ENCODE peak calls at places on chromosome 1, in six cellular contexts. One of them, this sample, is unnamed.

GRCh38 chr1:245016700-245017099 is 138.1 kb upstream of the KIF26B start:
- DNase-seq in mesothelial cell of epicardium: no peak
- DNase-seq in endothelial cell: no peak
- DNase-seq in lower lobe of right lung: no peak
- DNase-seq in neural crest cell: no peak
- DNase-seq in omental fat pad: no peak
- DNase-seq in this sample: no peak

GRCh38 chr1:225886159-225887029 is 2.6 kb downstream of the LEFTY1 start:
- DNase-seq in omental fat pad: no peak
- DNase-seq in neural crest cell: no peak
- DNase-seq in endothelial cell: no peak
- DNase-seq in lower lobe of right lung: peak
- DNase-seq in mesothelial cell of epicardium: no peak
- DNase-seq in this sample: no peak

GRCh38 chr1:17438176-17438976 is 1.1 kb downstream of the RCC2 start:
- DNase-seq in omental fat pad: peak
- DNase-seq in endothelial cell: peak
- DNase-seq in neural crest cell: peak
- DNase-seq in lower lobe of right lung: peak
- DNase-seq in mesothelial cell of epicardium: peak
- DNase-seq in this sample: no peak

GRCh38 chr1:70707214-70707613 is 296.1 kb downstream of the CTH start:
- DNase-seq in neural crest cell: no peak
- DNase-seq in mesothelial cell of epicardium: no peak
- DNase-seq in endothelial cell: no peak
- DNase-seq in omental fat pad: no peak
- DNase-seq in lower lobe of right lung: no peak
- DNase-seq in this sample: no peak

GRCh38 chr1:160801836-160802580 is 6.0 kb downstream of the LY9 start:
- DNase-seq in lower lobe of right lung: no peak
- DNase-seq in neural crest cell: no peak
- DNase-seq in omental fat pad: no peak
- DNase-seq in endothelial cell: no peak
- DNase-seq in mesothelial cell of epicardium: no peak
- DNase-seq in this sample: no peak

GRCh38 chr1:6235302-6235680 is 473 bp downstream of the ICMT start:
- DNase-seq in neural crest cell: no peak
- DNase-seq in omental fat pad: no peak
- DNase-seq in mesothelial cell of epicardium: no peak
- DNase-seq in lower lobe of right lung: no peak
- DNase-seq in endothelial cell: no peak
- DNase-seq in this sample: no peak

GRCh38 chr1:236176337-236177336 is 34.3 kb downstream of the GPR137B start:
- DNase-seq in omental fat pad: no peak
- DNase-seq in neural crest cell: no peak
- DNase-seq in mesothelial cell of epicardium: no peak
- DNase-seq in lower lobe of right lung: no peak
- DNase-seq in endothelial cell: no peak
- DNase-seq in this sample: no peak

GRCh38 chr1:223712856-223713494 is 636 bp downstream of the CAPN2 start:
- DNase-seq in endothelial cell: peak
- DNase-seq in mesothelial cell of epicardium: no peak
- DNase-seq in omental fat pad: no peak
- DNase-seq in neural crest cell: no peak
- DNase-seq in lower lobe of right lung: peak
- DNase-seq in this sample: no peak

GRCh38 chr1:226628624-226629155 is 80.1 kb downstream of the STUM start:
- DNase-seq in neural crest cell: no peak
- DNase-seq in endothelial cell: no peak
- DNase-seq in mesothelial cell of epicardium: no peak
- DNase-seq in omental fat pad: no peak
- DNase-seq in lower lobe of right lung: peak
- DNase-seq in this sample: no peak

GRCh38 chr1:212161231-212161781 is 123.9 kb upstream of the PPP2R5A start:
- DNase-seq in lower lobe of right lung: no peak
- DNase-seq in mesothelial cell of epicardium: no peak
- DNase-seq in endothelial cell: no peak
- DNase-seq in omental fat pad: no peak
- DNase-seq in neural crest cell: no peak
- DNase-seq in this sample: peak

GRCh38 chr1:156658945-156659574 is 17.1 kb downstream of the BCAN start:
- DNase-seq in omental fat pad: no peak
- DNase-seq in mesothelial cell of epicardium: no peak
- DNase-seq in lower lobe of right lung: no peak
- DNase-seq in endothelial cell: no peak
- DNase-seq in neural crest cell: no peak
- DNase-seq in this sample: no peak

GRCh38 chr1:156659994-156660751 is 17.0 kb downstream of the NES start:
- DNase-seq in lower lobe of right lung: peak
- DNase-seq in endothelial cell: peak
- DNase-seq in omental fat pad: peak
- DNase-seq in mesothelial cell of epicardium: peak
- DNase-seq in neural crest cell: peak
- DNase-seq in this sample: peak

GRCh38 chr1:156660752-156661112 is 16.5 kb downstream of the NES start:
- DNase-seq in neural crest cell: no peak
- DNase-seq in mesothelial cell of epicardium: no peak
- DNase-seq in lower lobe of right lung: no peak
- DNase-seq in endothelial cell: no peak
- DNase-seq in omental fat pad: no peak
- DNase-seq in this sample: no peak

GRCh38 chr1:156658496-156658895 is 16.6 kb downstream of the BCAN start:
- DNase-seq in mesothelial cell of epicardium: no peak
- DNase-seq in omental fat pad: no peak
- DNase-seq in endothelial cell: no peak
- DNase-seq in lower lobe of right lung: no peak
- DNase-seq in neural crest cell: no peak
- DNase-seq in this sample: no peak

GRCh38 chr1:156659672-156659993 is 17.6 kb downstream of the NES start:
- DNase-seq in neural crest cell: no peak
- DNase-seq in mesothelial cell of epicardium: no peak
- DNase-seq in endothelial cell: no peak
- DNase-seq in lower lobe of right lung: no peak
- DNase-seq in omental fat pad: no peak
- DNase-seq in this sample: no peak
- TF ChIP-seq CTCF in neural crest cell: no peak
- TF ChIP-seq CTCF in mesothelial cell of epicardium: no peak
- TF ChIP-seq CTCF in endothelial cell: no peak
- TF ChIP-seq CTCF in lower lobe of right lung: no peak
- TF ChIP-seq CTCF in omental fat pad: no peak
- TF ChIP-seq CTCF in this sample: no peak

GRCh38 chr1:117815105-117815812 is 114.2 kb downstream of the GDAP2 start:
- DNase-seq in endothelial cell: no peak
- DNase-seq in neural crest cell: no peak
- DNase-seq in lower lobe of right lung: no peak
- DNase-seq in mesothelial cell of epicardium: no peak
- DNase-seq in omental fat pad: no peak
- DNase-seq in this sample: peak

GRCh38 chr1:117817629-117818028 is 111.8 kb downstream of the GDAP2 start:
- DNase-seq in neural crest cell: no peak
- DNase-seq in mesothelial cell of epicardium: no peak
- DNase-seq in lower lobe of right lung: no peak
- DNase-seq in omental fat pad: no peak
- DNase-seq in endothelial cell: no peak
- DNase-seq in this sample: no peak

GRCh38 chr1:117818456-117818855 is 111.0 kb downstream of the GDAP2 start:
- DNase-seq in endothelial cell: no peak
- DNase-seq in mesothelial cell of epicardium: no peak
- DNase-seq in lower lobe of right lung: no peak
- DNase-seq in neural crest cell: no peak
- DNase-seq in omental fat pad: no peak
- DNase-seq in this sample: no peak

GRCh38 chr1:117812868-117813511 is 116.4 kb downstream of the GDAP2 start:
- DNase-seq in endothelial cell: no peak
- DNase-seq in neural crest cell: no peak
- DNase-seq in lower lobe of right lung: no peak
- DNase-seq in mesothelial cell of epicardium: no peak
- DNase-seq in omental fat pad: no peak
- DNase-seq in this sample: peak

GRCh38 chr1:117815926-117816325 is 113.5 kb downstream of the GDAP2 start:
- DNase-seq in mesothelial cell of epicardium: no peak
- DNase-seq in omental fat pad: no peak
- DNase-seq in neural crest cell: no peak
- DNase-seq in endothelial cell: no peak
- DNase-seq in lower lobe of right lung: no peak
- DNase-seq in this sample: no peak
- TF ChIP-seq CTCF in mesothelial cell of epicardium: no peak
- TF ChIP-seq CTCF in omental fat pad: no peak
- TF ChIP-seq CTCF in neural crest cell: peak
- TF ChIP-seq CTCF in endothelial cell: no peak
- TF ChIP-seq CTCF in lower lobe of right lung: no peak
- TF ChIP-seq CTCF in this sample: no peak

GRCh38 chr1:78061825-78062523 is 16.2 kb downstream of the GIPC2 start:
- DNase-seq in mesothelial cell of epicardium: no peak
- DNase-seq in neural crest cell: no peak
- DNase-seq in lower lobe of right lung: no peak
- DNase-seq in omental fat pad: no peak
- DNase-seq in endothelial cell: no peak
- DNase-seq in this sample: peak

GRCh38 chr1:78055565-78056132 is 9.9 kb downstream of the GIPC2 start:
- DNase-seq in omental fat pad: no peak
- DNase-seq in lower lobe of right lung: no peak
- DNase-seq in mesothelial cell of epicardium: no peak
- DNase-seq in neural crest cell: no peak
- DNase-seq in endothelial cell: no peak
- DNase-seq in this sample: no peak

DNA sequence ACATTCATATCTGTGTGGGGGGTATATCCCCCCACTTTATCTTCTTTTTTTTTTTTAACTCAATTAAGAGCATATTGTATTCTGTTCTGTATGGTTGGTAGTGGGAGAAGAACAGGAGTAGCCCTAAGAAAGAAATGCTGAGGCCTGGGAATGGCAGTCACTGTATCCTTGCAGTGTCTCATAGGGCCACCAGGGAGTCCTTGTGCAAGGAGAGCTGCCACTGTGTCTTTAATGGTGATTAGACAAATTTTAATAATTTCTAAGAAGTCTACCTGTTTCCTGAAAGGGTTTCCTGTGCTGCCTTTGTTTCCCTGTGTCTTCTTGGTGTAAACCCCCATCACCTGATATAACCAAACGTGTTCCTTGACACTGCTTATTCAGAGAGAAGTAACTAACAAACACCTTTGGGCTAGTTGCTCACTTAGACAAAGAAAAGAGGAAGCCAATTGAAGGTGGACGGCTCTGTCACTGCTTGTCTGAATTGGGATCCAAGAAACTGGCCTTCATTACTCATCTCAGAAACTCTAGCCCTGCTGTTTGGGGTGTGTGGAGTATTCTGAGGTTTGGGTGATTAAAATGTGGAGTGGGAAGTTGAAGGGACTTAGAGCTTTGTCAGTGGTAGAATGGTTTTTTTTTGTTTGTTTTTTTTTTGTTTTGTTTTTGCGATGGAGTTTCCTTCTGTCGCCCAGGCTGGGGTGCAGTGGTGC is 15.2 kb downstream of the GIPC2 start:
- DNase-seq in omental fat pad: no peak
- DNase-seq in lower lobe of right lung: no peak
- DNase-seq in mesothelial cell of epicardium: no peak
- DNase-seq in neural crest cell: no peak
- DNase-seq in endothelial cell: no peak
- DNase-seq in this sample: no peak
- TF ChIP-seq CTCF in omental fat pad: no peak
- TF ChIP-seq CTCF in lower lobe of right lung: no peak
- TF ChIP-seq CTCF in mesothelial cell of epicardium: no peak
- TF ChIP-seq CTCF in neural crest cell: peak
- TF ChIP-seq CTCF in endothelial cell: peak
- TF ChIP-seq CTCF in this sample: no peak

DNA sequence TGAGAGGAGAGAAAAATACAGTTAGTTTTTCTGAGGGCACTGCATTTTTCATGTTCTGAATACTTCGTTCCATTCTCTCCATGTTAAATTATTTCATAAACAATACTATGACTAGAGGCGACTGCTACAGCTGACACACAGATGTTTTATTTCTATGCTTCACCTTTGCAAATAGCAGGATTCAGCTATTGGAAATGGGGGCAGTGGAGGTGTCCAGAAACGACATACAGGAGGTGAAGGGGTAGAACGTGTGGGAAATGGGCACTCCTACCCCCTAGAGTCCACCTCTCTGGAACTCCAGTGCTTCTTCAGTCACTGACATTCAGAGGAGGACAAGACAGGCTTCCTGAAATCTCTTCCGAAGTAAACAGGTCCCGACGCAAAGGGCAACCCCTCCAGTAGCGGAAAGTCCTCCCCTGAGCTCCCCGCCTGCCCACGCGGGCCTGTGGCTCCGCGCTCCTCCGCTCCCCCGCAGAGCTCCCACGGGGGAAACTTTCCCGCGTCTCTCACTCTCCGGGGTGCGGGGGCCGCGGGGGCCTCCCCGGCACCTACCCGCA is 481 bp downstream of the DPYD start:
- DNase-seq in lower lobe of right lung: no peak
- DNase-seq in omental fat pad: no peak
- DNase-seq in endothelial cell: no peak
- DNase-seq in neural crest cell: no peak
- DNase-seq in mesothelial cell of epicardium: no peak
- DNase-seq in this sample: peak
- TF ChIP-seq CTCF in lower lobe of right lung: no peak
- TF ChIP-seq CTCF in omental fat pad: no peak
- TF ChIP-seq CTCF in endothelial cell: no peak
- TF ChIP-seq CTCF in neural crest cell: no peak
- TF ChIP-seq CTCF in mesothelial cell of epicardium: no peak
- TF ChIP-seq CTCF in this sample: no peak

GRCh38 chr1:156602557-156602993 is 1.3 kb upstream of the GPATCH4 start:
- DNase-seq in mesothelial cell of epicardium: no peak
- DNase-seq in endothelial cell: no peak
- DNase-seq in neural crest cell: no peak
- DNase-seq in lower lobe of right lung: no peak
- DNase-seq in omental fat pad: no peak
- DNase-seq in this sample: no peak
- TF ChIP-seq CTCF in mesothelial cell of epicardium: no peak
- TF ChIP-seq CTCF in endothelial cell: peak
- TF ChIP-seq CTCF in neural crest cell: peak
- TF ChIP-seq CTCF in lower lobe of right lung: peak
- TF ChIP-seq CTCF in omental fat pad: no peak
- TF ChIP-seq CTCF in this sample: peak

DNA sequence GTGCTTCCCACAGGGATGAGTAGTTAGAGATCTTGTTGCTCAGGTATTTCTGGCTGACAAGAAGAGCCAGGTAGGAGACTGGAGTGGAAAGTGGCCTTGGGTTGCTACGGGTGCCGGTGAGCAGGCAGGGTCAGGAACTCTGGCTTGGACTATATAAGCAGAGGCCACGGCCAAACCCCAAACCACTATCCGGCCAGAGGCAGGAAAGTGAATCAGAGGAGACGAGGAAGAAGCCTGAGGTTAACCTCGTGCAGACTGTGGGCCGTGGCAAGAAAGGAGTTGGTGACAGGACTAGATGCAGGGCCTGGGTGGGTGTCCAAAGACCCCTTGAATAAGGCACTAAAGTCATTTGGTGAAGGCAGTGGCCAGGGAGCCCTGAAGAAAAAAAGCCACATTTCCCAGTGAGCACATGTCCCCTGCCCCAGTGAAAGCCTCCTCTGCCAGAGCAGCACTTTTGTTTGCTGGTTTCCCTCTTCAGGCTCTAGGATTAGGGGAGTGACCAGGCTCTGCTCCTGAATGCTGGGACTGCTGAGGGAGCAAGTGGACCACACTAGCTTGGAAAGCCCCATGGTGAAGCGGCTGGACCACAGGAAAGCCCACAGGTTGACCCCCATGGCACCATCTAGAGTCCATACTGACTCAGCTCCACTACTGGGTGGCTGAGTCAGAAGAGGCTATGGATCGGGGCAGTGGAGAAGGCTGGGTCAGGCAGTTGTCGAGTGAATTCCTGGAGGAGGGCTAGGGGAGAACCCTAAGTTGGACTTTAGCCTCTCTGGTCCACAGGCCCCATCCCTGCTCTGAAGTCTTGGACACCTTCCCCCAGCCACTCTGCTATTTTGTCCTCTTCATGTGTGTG is 23.4 kb downstream of the CSF1 start:
- DNase-seq in mesothelial cell of epicardium: no peak
- DNase-seq in neural crest cell: no peak
- DNase-seq in lower lobe of right lung: no peak
- DNase-seq in endothelial cell: no peak
- DNase-seq in omental fat pad: no peak
- DNase-seq in this sample: peak
- TF ChIP-seq CTCF in mesothelial cell of epicardium: no peak
- TF ChIP-seq CTCF in neural crest cell: no peak
- TF ChIP-seq CTCF in lower lobe of right lung: no peak
- TF ChIP-seq CTCF in endothelial cell: no peak
- TF ChIP-seq CTCF in omental fat pad: no peak
- TF ChIP-seq CTCF in this sample: no peak